ENCODE peak calls at places on chromosomes 1 and 21, in ten cellular contexts. One of them, this sample, is unnamed.

GRCh38 chr1:11691302-11691914 is at the start of gene DRAXIN:
- DNase-seq in GOT3: no peak
- DNase-seq in NCI-H2107: peak; percentile 42
- DNase-seq in T-helper 1 cell: no peak
- DNase-seq in Ammon's horn: no peak
- DNase-seq in fibroblast of mammary gland: no peak
- DNase-seq in heart right ventricle: no peak
- DNase-seq in T-cell: no peak
- DNase-seq in effector CD8-positive, alpha-beta T cell: no peak
- DNase-seq in activated effector memory CD4-positive, alpha-beta T cell treated with anti-CD3 and anti-CD28 coated beads, Interleukin-2, amount 50 U/mL, for 16 hours: no peak
- DNase-seq in this sample: no peak

GRCh38 chr1:231200417-231201031 is 38.7 kb downstream of the TRIM67 start:
- DNase-seq in GOT3: peak; percentile 23
- DNase-seq in NCI-H2107: no peak
- DNase-seq in T-helper 1 cell: no peak
- DNase-seq in Ammon's horn: no peak
- DNase-seq in fibroblast of mammary gland: peak; percentile 72
- DNase-seq in heart right ventricle: no peak
- DNase-seq in T-cell: no peak
- DNase-seq in effector CD8-positive, alpha-beta T cell: no peak
- DNase-seq in activated effector memory CD4-positive, alpha-beta T cell treated with anti-CD3 and anti-CD28 coated beads, Interleukin-2, amount 50 U/mL, for 16 hours: peak; percentile 27
- DNase-seq in this sample: no peak

GRCh38 chr1:160853756-160854155 is 8.9 kb downstream of the CD244 start:
- DNase-seq in GOT3: no peak
- DNase-seq in NCI-H2107: no peak
- DNase-seq in T-helper 1 cell: no peak
- DNase-seq in Ammon's horn: no peak
- DNase-seq in fibroblast of mammary gland: no peak
- DNase-seq in heart right ventricle: no peak
- DNase-seq in T-cell: no peak
- DNase-seq in effector CD8-positive, alpha-beta T cell: no peak
- DNase-seq in activated effector memory CD4-positive, alpha-beta T cell treated with anti-CD3 and anti-CD28 coated beads, Interleukin-2, amount 50 U/mL, for 16 hours: no peak
- DNase-seq in this sample: no peak

GRCh38 chr1:113745425-113745824 is 13.9 kb downstream of the PHTF1 start:
- DNase-seq in GOT3: no peak
- DNase-seq in NCI-H2107: no peak
- DNase-seq in T-helper 1 cell: no peak
- DNase-seq in Ammon's horn: no peak
- DNase-seq in fibroblast of mammary gland: no peak
- DNase-seq in heart right ventricle: no peak
- DNase-seq in T-cell: no peak
- DNase-seq in effector CD8-positive, alpha-beta T cell: no peak
- DNase-seq in activated effector memory CD4-positive, alpha-beta T cell treated with anti-CD3 and anti-CD28 coated beads, Interleukin-2, amount 50 U/mL, for 16 hours: no peak
- DNase-seq in this sample: no peak

GRCh38 chr1:64654519-64655341 is 90.1 kb upstream of the RAVER2 start:
- DNase-seq in GOT3: no peak
- DNase-seq in NCI-H2107: no peak
- DNase-seq in T-helper 1 cell: no peak
- DNase-seq in Ammon's horn: peak; percentile 10
- DNase-seq in fibroblast of mammary gland: peak; percentile 51
- DNase-seq in heart right ventricle: no peak
- DNase-seq in T-cell: no peak
- DNase-seq in effector CD8-positive, alpha-beta T cell: no peak
- DNase-seq in activated effector memory CD4-positive, alpha-beta T cell treated with anti-CD3 and anti-CD28 coated beads, Interleukin-2, amount 50 U/mL, for 16 hours: no peak
- DNase-seq in this sample: no peak

GRCh38 chr1:154866995-154867795 is 2.9 kb downstream of the KCNN3 start:
- DNase-seq in GOT3: no peak
- DNase-seq in NCI-H2107: peak; percentile 59
- DNase-seq in T-helper 1 cell: no peak
- DNase-seq in Ammon's horn: peak; percentile 65
- DNase-seq in fibroblast of mammary gland: peak; percentile 45
- DNase-seq in heart right ventricle: no peak
- DNase-seq in T-cell: no peak
- DNase-seq in effector CD8-positive, alpha-beta T cell: no peak
- DNase-seq in activated effector memory CD4-positive, alpha-beta T cell treated with anti-CD3 and anti-CD28 coated beads, Interleukin-2, amount 50 U/mL, for 16 hours: peak; percentile 69
- DNase-seq in this sample: no peak

GRCh38 chr21:42614811-42615342 is 38.5 kb upstream of the PDE9A start:
- DNase-seq in GOT3: no peak
- DNase-seq in NCI-H2107: no peak
- DNase-seq in T-helper 1 cell: peak; percentile 23
- DNase-seq in Ammon's horn: no peak
- DNase-seq in fibroblast of mammary gland: peak; percentile 34
- DNase-seq in heart right ventricle: no peak
- DNase-seq in T-cell: peak; percentile 58
- DNase-seq in effector CD8-positive, alpha-beta T cell: peak; percentile 37
- DNase-seq in activated effector memory CD4-positive, alpha-beta T cell treated with anti-CD3 and anti-CD28 coated beads, Interleukin-2, amount 50 U/mL, for 16 hours: peak; percentile 79
- DNase-seq in this sample: peak; percentile 51

GRCh38 chr1:63509718-63510117 is 13.3 kb downstream of the ITGB3BP start:
- DNase-seq in GOT3: no peak
- DNase-seq in NCI-H2107: no peak
- DNase-seq in T-helper 1 cell: no peak
- DNase-seq in Ammon's horn: no peak
- DNase-seq in fibroblast of mammary gland: no peak
- DNase-seq in heart right ventricle: no peak
- DNase-seq in T-cell: no peak
- DNase-seq in effector CD8-positive, alpha-beta T cell: no peak
- DNase-seq in activated effector memory CD4-positive, alpha-beta T cell treated with anti-CD3 and anti-CD28 coated beads, Interleukin-2, amount 50 U/mL, for 16 hours: no peak
- DNase-seq in this sample: no peak

GRCh38 chr1:36351222-36351977 is 28.0 kb upstream of the EVA1B start:
- DNase-seq in GOT3: peak; percentile 31
- DNase-seq in NCI-H2107: no peak
- DNase-seq in T-helper 1 cell: no peak
- DNase-seq in Ammon's horn: peak; percentile 45
- DNase-seq in fibroblast of mammary gland: peak; percentile 87
- DNase-seq in heart right ventricle: no peak
- DNase-seq in T-cell: no peak
- DNase-seq in effector CD8-positive, alpha-beta T cell: no peak
- DNase-seq in activated effector memory CD4-positive, alpha-beta T cell treated with anti-CD3 and anti-CD28 coated beads, Interleukin-2, amount 50 U/mL, for 16 hours: no peak
- DNase-seq in this sample: peak; percentile 67

GRCh38 chr1:3504151-3504822 is 49.8 kb downstream of the ARHGEF16 start:
- DNase-seq in GOT3: peak; percentile 69
- DNase-seq in NCI-H2107: no peak
- DNase-seq in T-helper 1 cell: no peak
- DNase-seq in Ammon's horn: peak; percentile 71
- DNase-seq in fibroblast of mammary gland: peak; percentile 93
- DNase-seq in heart right ventricle: no peak
- DNase-seq in T-cell: no peak
- DNase-seq in effector CD8-positive, alpha-beta T cell: no peak
- DNase-seq in activated effector memory CD4-positive, alpha-beta T cell treated with anti-CD3 and anti-CD28 coated beads, Interleukin-2, amount 50 U/mL, for 16 hours: no peak
- DNase-seq in this sample: peak; percentile 94

GRCh38 chr1:197469620-197470210 is 201.7 kb downstream of the CRB1 start:
- DNase-seq in GOT3: no peak
- DNase-seq in NCI-H2107: no peak
- DNase-seq in T-helper 1 cell: no peak
- DNase-seq in Ammon's horn: no peak
- DNase-seq in fibroblast of mammary gland: no peak
- DNase-seq in heart right ventricle: no peak
- DNase-seq in T-cell: no peak
- DNase-seq in effector CD8-positive, alpha-beta T cell: no peak
- DNase-seq in activated effector memory CD4-positive, alpha-beta T cell treated with anti-CD3 and anti-CD28 coated beads, Interleukin-2, amount 50 U/mL, for 16 hours: no peak
- DNase-seq in this sample: no peak

GRCh38 chr1:230230948-230231738 is 164.1 kb downstream of the GALNT2 start:
- DNase-seq in GOT3: no peak
- DNase-seq in NCI-H2107: no peak
- DNase-seq in T-helper 1 cell: no peak
- DNase-seq in Ammon's horn: no peak
- DNase-seq in fibroblast of mammary gland: peak; percentile 29
- DNase-seq in heart right ventricle: no peak
- DNase-seq in T-cell: no peak
- DNase-seq in effector CD8-positive, alpha-beta T cell: no peak
- DNase-seq in activated effector memory CD4-positive, alpha-beta T cell treated with anti-CD3 and anti-CD28 coated beads, Interleukin-2, amount 50 U/mL, for 16 hours: no peak
- DNase-seq in this sample: no peak

GRCh38 chr1:27891196-27891889 is 19.0 kb downstream of the THEMIS2 start:
- DNase-seq in GOT3: no peak
- DNase-seq in NCI-H2107: no peak
- DNase-seq in T-helper 1 cell: no peak
- DNase-seq in Ammon's horn: peak; percentile 65
- DNase-seq in fibroblast of mammary gland: no peak
- DNase-seq in heart right ventricle: no peak
- DNase-seq in T-cell: no peak
- DNase-seq in effector CD8-positive, alpha-beta T cell: no peak
- DNase-seq in activated effector memory CD4-positive, alpha-beta T cell treated with anti-CD3 and anti-CD28 coated beads, Interleukin-2, amount 50 U/mL, for 16 hours: peak; percentile 71
- DNase-seq in this sample: no peak

GRCh38 chr1:201468501-201468843 is 516 bp downstream of the PHLDA3 start:
- DNase-seq in GOT3: no peak
- DNase-seq in NCI-H2107: no peak
- DNase-seq in T-helper 1 cell: no peak
- DNase-seq in Ammon's horn: peak; percentile 47
- DNase-seq in fibroblast of mammary gland: no peak
- DNase-seq in heart right ventricle: peak; percentile 57
- DNase-seq in T-cell: no peak
- DNase-seq in effector CD8-positive, alpha-beta T cell: no peak
- DNase-seq in activated effector memory CD4-positive, alpha-beta T cell treated with anti-CD3 and anti-CD28 coated beads, Interleukin-2, amount 50 U/mL, for 16 hours: no peak
- DNase-seq in this sample: peak; percentile 44

GRCh38 chr1:21355956-21356355 is 65.7 kb upstream of the ECE1 start:
- DNase-seq in GOT3: no peak
- DNase-seq in NCI-H2107: no peak
- DNase-seq in T-helper 1 cell: no peak
- DNase-seq in Ammon's horn: no peak
- DNase-seq in fibroblast of mammary gland: no peak
- DNase-seq in heart right ventricle: no peak
- DNase-seq in T-cell: no peak
- DNase-seq in effector CD8-positive, alpha-beta T cell: no peak
- DNase-seq in activated effector memory CD4-positive, alpha-beta T cell treated with anti-CD3 and anti-CD28 coated beads, Interleukin-2, amount 50 U/mL, for 16 hours: no peak
- DNase-seq in this sample: no peak

GRCh38 chr1:224774378-224774777 is 155.1 kb upstream of the DNAH14 start:
- DNase-seq in GOT3: no peak
- DNase-seq in NCI-H2107: no peak
- DNase-seq in T-helper 1 cell: no peak
- DNase-seq in Ammon's horn: no peak
- DNase-seq in fibroblast of mammary gland: no peak
- DNase-seq in heart right ventricle: no peak
- DNase-seq in T-cell: no peak
- DNase-seq in effector CD8-positive, alpha-beta T cell: no peak
- DNase-seq in activated effector memory CD4-positive, alpha-beta T cell treated with anti-CD3 and anti-CD28 coated beads, Interleukin-2, amount 50 U/mL, for 16 hours: no peak
- DNase-seq in this sample: no peak

GRCh38 chr1:100134872-100135271 is 1.9 kb downstream of the TRMT13 start:
- DNase-seq in GOT3: no peak
- DNase-seq in NCI-H2107: no peak
- DNase-seq in T-helper 1 cell: no peak
- DNase-seq in Ammon's horn: no peak
- DNase-seq in fibroblast of mammary gland: peak; percentile 7
- DNase-seq in heart right ventricle: no peak
- DNase-seq in T-cell: no peak
- DNase-seq in effector CD8-positive, alpha-beta T cell: no peak
- DNase-seq in activated effector memory CD4-positive, alpha-beta T cell treated with anti-CD3 and anti-CD28 coated beads, Interleukin-2, amount 50 U/mL, for 16 hours: no peak
- DNase-seq in this sample: no peak

GRCh38 chr1:101050869-101051268 is 25.3 kb upstream of the DPH5 start:
- DNase-seq in GOT3: no peak
- DNase-seq in NCI-H2107: no peak
- DNase-seq in T-helper 1 cell: no peak
- DNase-seq in Ammon's horn: no peak
- DNase-seq in fibroblast of mammary gland: no peak
- DNase-seq in heart right ventricle: no peak
- DNase-seq in T-cell: no peak
- DNase-seq in effector CD8-positive, alpha-beta T cell: no peak
- DNase-seq in activated effector memory CD4-positive, alpha-beta T cell treated with anti-CD3 and anti-CD28 coated beads, Interleukin-2, amount 50 U/mL, for 16 hours: no peak
- DNase-seq in this sample: no peak

This sample was measured in Caki2.